ENCODE peak calls at places on chromosomes 7 and 10, in eight cellular contexts. D, V, T, O, S, J, Q and L are unnamed samples.

GRCh38 chr10:97321032-97321806 is 2.1 kb downstream of the FRAT1 start:
- DNase-seq in D (no peak), V (no peak), T (peak), O (no peak), S (no peak), J (no peak), Q (peak), L (no peak)

GRCh38 chr10:73827346-73828089 is 16.1 kb upstream of the NDST2 start:
- DNase-seq in D (peak), V (no peak), T (no peak), O (no peak), S (no peak), J (no peak), Q (no peak), L (peak)

GRCh38 chr10:30804478-30805055 is 175.0 kb upstream of the LYZL2 start:
- DNase-seq in D (no peak), V (no peak), T (no peak), O (no peak), S (no peak), J (no peak), Q (no peak), L (no peak)

GRCh38 chr7:33537078-33537477 is 368.3 kb upstream of the BMPER start:
- DNase-seq in D (no peak), V (no peak), T (no peak), O (no peak), S (no peak), J (no peak), Q (no peak), L (no peak)

GRCh38 chr7:132613737-132614136 is 37.5 kb upstream of the PLXNA4 start:
- DNase-seq in D (no peak), V (no peak), T (no peak), O (no peak), S (no peak), J (no peak), Q (no peak), L (no peak)

GRCh38 chr10:123729523-123729922 is 63.4 kb downstream of the GPR26 start:
- DNase-seq in D (no peak), V (no peak), T (no peak), O (no peak), S (no peak), J (no peak), Q (no peak), L (no peak)

GRCh38 chr10:33032354-33033254 is 74.6 kb upstream of the ITGB1 start:
- DNase-seq in D (peak), V (no peak), T (no peak), O (no peak), S (no peak), J (peak), Q (no peak), L (peak)

GRCh38 chr10:131677671-131678070 is 223.1 kb upstream of the PPP2R2D start:
- DNase-seq in D (peak), V (no peak), T (no peak), O (no peak), S (no peak), J (no peak), Q (no peak), L (no peak)

GRCh38 chr10:52609071-52609470 is 163.5 kb downstream of the MBL2 start:
- DNase-seq in D (no peak), V (no peak), T (no peak), O (no peak), S (no peak), J (no peak), Q (no peak), L (no peak)

GRCh38 chr7:137953692-137954470 is 48.0 kb downstream of the CREB3L2 start:
- DNase-seq in D (peak), V (no peak), T (peak), O (no peak), S (no peak), J (peak), Q (no peak), L (no peak)

GRCh38 chr7:131501422-131501821 is 55.0 kb downstream of the PODXL start:
- DNase-seq in D (peak), V (no peak), T (no peak), O (no peak), S (no peak), J (peak), Q (no peak), L (peak)

GRCh38 chr10:91410638-91411367 is 659 bp downstream of the HECTD2 start:
- DNase-seq in D (peak), V (no peak), T (no peak), O (no peak), S (no peak), J (peak), Q (no peak), L (peak)

GRCh38 chr7:50543776-50544442 is 21.3 kb downstream of the DDC start:
- DNase-seq in D (no peak), V (no peak), T (no peak), O (no peak), S (no peak), J (no peak), Q (no peak), L (no peak)

GRCh38 chr7:131529179-131529578 is 27.2 kb downstream of the PODXL start:
- DNase-seq in D (no peak), V (no peak), T (no peak), O (no peak), S (no peak), J (no peak), Q (no peak), L (no peak)

GRCh38 chr10:129945941-129946760 is 17.9 kb downstream of the EBF3 start:
- DNase-seq in D (no peak), V (no peak), T (no peak), O (no peak), S (no peak), J (no peak), Q (no peak), L (no peak)

GRCh38 chr7:32587431-32587948 is 92.2 kb downstream of the AVL9 start:
- DNase-seq in D (peak), V (no peak), T (no peak), O (no peak), S (no peak), J (peak), Q (no peak), L (no peak)

GRCh38 chr10:13340626-13341370 is 7.3 kb downstream of the SEPHS1 start:
- DNase-seq in D (no peak), V (no peak), T (no peak), O (no peak), S (no peak), J (no peak), Q (no peak), L (no peak)

GRCh38 chr7:46493196-46493595 is 572.1 kb upstream of the IGFBP3 start:
- DNase-seq in D (no peak), V (no peak), T (no peak), O (no peak), S (no peak), J (no peak), Q (no peak), L (no peak)

GRCh38 chr7:79454325-79454960 is 976 bp upstream of the MAGI2 start:
- DNase-seq in D (no peak), V (no peak), T (no peak), O (no peak), S (no peak), J (peak), Q (no peak), L (no peak)

GRCh38 chr7:44060091-44060947 is 5.0 kb downstream of the PGAM2 start:
- DNase-seq in D (no peak), V (no peak), T (no peak), O (no peak), S (no peak), J (no peak), Q (no peak), L (no peak)

GRCh38 chr10:130074639-130075038 is 36.0 kb downstream of the C10orf143 start:
- DNase-seq in D (no peak), V (no peak), T (no peak), O (no peak), S (no peak), J (no peak), Q (no peak), L (no peak)

GRCh38 chr7:115221484-115221883 is 299.6 kb downstream of the MDFIC start:
- DNase-seq in D (no peak), V (no peak), T (no peak), O (no peak), S (no peak), J (no peak), Q (no peak), L (no peak)

GRCh38 chr7:7565746-7566650 is 686 bp upstream of the MIOS start:
- DNase-seq in D (no peak), V (no peak), T (no peak), O (no peak), S (no peak), J (no peak), Q (no peak), L (peak)

GRCh38 chr7:55526770-55527169 is 45.5 kb downstream of the VOPP1 start:
- DNase-seq in D (no peak), V (no peak), T (peak), O (no peak), S (no peak), J (no peak), Q (no peak), L (no peak)